ENCODE peak calls at places on chromosomes 12 and 14, in six cellular contexts. P is HepG2, X is SK-N-SH, S is H1, V is GM12891, L is K562. J is an unnamed sample.

GRCh38 chr12:6041891-6042290 is 82.6 kb downstream of the VWF start:
- DNase-seq in X (no peak), V (no peak), S (no peak), L (no peak), P (no peak), J (no peak)

GRCh38 chr14:93029911-93030555 is 85.7 kb downstream of the ITPK1 start:
- DNase-seq in V (no peak), L (no peak), X (no peak), S (no peak), P (no peak), J (no peak)

GRCh38 chr12:91918431-91918830 is 227.2 kb downstream of the BTG1 start:
- DNase-seq in L (no peak), P (no peak), X (no peak), S (no peak), V (no peak), J (no peak)

GRCh38 chr14:56195727-56196126 is 77.5 kb downstream of the PELI2 start:
- DNase-seq in P (no peak), L (no peak), S (no peak), X (no peak), V (no peak), J (peak; percentile 14)

GRCh38 chr14:100294963-100295330 is 11.3 kb downstream of the SLC25A29 start:
- DNase-seq in P (no peak), S (no peak), V (no peak), L (no peak), X (peak; percentile 15), J (no peak)

GRCh38 chr12:96824838-96825236 is 82.2 kb upstream of the NEDD1 start:
- DNase-seq in L (no peak), P (no peak), V (no peak), S (no peak), X (no peak), J (no peak)

GRCh38 chr14:23895480-23895879 is 58.1 kb upstream of the DHRS4 start:
- DNase-seq in L (no peak), X (peak; percentile 26), S (no peak), P (peak; percentile 42), V (no peak), J (no peak)

GRCh38 chr14:103550451-103551337 is 11.8 kb downstream of the BAG5 start:
- DNase-seq in V (no peak), S (no peak), L (no peak), P (no peak), X (peak; percentile 35), J (peak; percentile 25)

GRCh38 chr12:51028126-51028810 is 2.1 kb upstream of the SLC11A2 start:
- DNase-seq in V (no peak), S (no peak), P (peak; percentile 70), L (peak; percentile 58), X (no peak), J (no peak)

GRCh38 chr12:29278673-29279420 is 102.1 kb downstream of the ERGIC2 start:
- DNase-seq in P (no peak), V (no peak), X (no peak), L (no peak), S (no peak), J (no peak)

GRCh38 chr12:62215506-62215905 is 44.7 kb upstream of the USP15 start:
- DNase-seq in V (no peak), L (no peak), X (no peak), S (no peak), P (no peak), J (no peak)

DNA sequence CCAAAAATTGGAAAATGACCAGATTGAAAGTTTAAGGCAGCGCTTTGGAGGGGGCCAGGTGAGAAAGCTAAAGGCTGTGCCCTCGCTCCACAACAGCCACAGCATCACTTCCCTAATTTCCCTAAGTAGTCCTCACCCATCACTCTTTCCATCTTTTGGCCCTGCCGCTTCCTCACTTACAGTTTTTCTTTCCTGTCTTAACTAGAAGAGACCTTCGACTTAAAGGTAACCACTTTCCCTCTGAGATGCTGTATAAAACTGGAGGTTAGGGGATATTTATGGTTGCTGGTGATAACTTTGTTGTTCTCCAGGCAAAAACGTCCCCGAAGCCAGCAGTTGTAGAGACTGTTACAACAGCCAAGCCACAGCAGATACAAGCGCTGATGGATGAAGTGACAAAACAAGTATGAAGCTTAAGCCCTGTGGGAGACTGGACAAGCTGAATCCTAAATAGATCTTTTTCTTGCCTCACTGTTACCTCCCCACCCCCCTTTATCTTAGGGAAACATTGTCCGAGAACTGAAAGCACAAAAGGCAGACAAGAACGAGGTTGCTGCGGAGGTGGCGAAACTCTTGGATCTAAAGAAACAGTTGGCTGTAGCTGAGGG is 4.3 kb downstream of the DDIT3 start:
- DNase-seq in V (no peak), L (no peak), S (no peak), X (no peak), P (no peak), J (no peak)
- TF ChIP-seq POLR2AphosphoS5 in V (no peak), L (peak; percentile 15), S (no peak), X (no peak), P (no peak), J (peak; percentile 40)

DNA sequence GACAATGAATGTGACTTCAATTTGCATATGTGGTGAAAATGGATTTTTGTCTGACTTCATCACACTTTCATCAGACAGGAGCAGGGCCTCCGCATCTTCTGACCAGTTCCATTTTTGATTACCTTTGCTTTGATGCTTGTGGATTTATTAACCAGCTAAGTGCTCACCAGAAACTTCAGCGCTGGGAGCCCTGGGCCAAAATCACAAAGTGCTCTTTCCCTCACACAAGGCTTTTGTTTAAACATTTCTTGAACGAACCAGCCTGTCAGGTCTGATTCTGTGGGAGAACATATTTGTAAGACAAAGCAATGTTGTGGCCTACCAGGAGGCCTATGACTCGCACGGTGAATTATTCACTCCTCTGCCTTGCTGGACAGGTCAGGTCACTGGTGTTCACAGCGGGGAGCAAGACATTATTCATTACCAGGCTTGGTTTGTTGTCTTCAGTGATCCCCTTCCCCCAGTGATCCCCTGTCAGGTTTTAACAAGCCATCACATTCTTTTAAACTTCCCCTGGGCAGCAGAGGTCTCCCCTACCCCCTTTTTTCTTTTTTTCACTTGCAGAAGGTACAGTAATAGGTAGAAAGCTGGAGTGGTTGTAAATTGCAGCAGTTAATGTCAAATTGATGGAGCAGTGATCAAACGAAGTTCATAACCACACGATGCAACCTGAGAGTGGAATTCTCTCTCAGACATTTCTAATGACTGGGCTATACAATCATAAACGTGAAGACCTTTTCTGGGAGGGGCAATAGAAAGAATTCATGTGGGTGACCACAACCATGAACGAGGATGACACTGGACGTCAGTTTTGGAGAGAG is 167.5 kb upstream of the PRICKLE1 start:
- DNase-seq in L (no peak), V (no peak), S (peak; percentile 65), X (no peak), P (no peak), J (no peak)
- TF ChIP-seq TAF1 in L (no peak), V (no peak), S (no peak), X (no peak), P (no peak), J (no peak)

GRCh38 chr14:67856806-67857205 is 37.2 kb downstream of the RAD51B start:
- DNase-seq in V (no peak), L (no peak), X (no peak), P (no peak), S (no peak), J (no peak)
- TF ChIP-seq POLR2AphosphoS5 in V (no peak), L (no peak), X (no peak), P (no peak), S (no peak), J (no peak)

GRCh38 chr14:64536488-64537245 is 3.9 kb upstream of the HSPA2 start:
- DNase-seq in L (no peak), V (no peak), P (peak; percentile 28), S (no peak), X (no peak), J (no peak)
- TF ChIP-seq TAF1 in L (no peak), V (no peak), P (no peak), S (no peak), X (no peak), J (no peak)

DNA sequence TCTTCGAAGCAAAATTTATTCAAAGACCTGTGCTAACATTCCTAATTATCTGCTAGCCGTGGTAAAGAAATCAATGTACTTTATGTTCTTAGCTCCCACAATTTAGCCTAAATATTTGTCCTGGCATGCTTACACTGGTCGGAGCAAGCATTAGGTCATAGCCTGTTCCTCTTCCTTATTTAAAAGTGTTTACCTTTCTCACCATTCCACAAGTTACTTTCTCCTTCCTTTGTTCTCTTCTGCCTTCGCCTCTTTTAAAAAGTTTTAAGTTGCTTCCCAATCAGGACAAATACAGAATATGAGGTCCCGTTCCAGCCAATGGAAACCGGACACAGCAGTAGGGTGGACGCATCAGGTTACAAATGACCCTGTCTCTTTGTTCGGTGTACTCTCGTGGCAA is 11.6 kb downstream of the CDK2AP1 start:
- DNase-seq in X (no peak), L (no peak), P (no peak), V (no peak), S (no peak), J (no peak)
- TF ChIP-seq POLR2AphosphoS5 in X (no peak), L (no peak), P (no peak), V (no peak), S (no peak), J (no peak)

GRCh38 chr14:39417014-39417413 is 15.2 kb downstream of the FBXO33 start:
- DNase-seq in L (no peak), V (no peak), X (no peak), S (no peak), P (peak; percentile 60), J (no peak)
- TF ChIP-seq TAF1 in L (no peak), V (no peak), X (no peak), S (no peak), P (no peak), J (no peak)

J was measured in GM12892.